ENCODE peak calls at places on chromosome 12, in nine cellular contexts. R, W, E, Q, K, C, Y, S and U are unnamed samples.

GRCh38 chr12:112183141-112183581 is 57.8 kb downstream of the TRAFD1 start:
- DNase-seq in R (no peak), W (peak), E (no peak), Q (no peak), K (no peak), C (peak), Y (peak), S (peak), U (peak)

GRCh38 chr12:76690916-76691700 is 72.8 kb upstream of the ZDHHC17 start:
- DNase-seq in R (no peak), W (no peak), E (no peak), Q (no peak), K (no peak), C (no peak), Y (peak), S (no peak), U (no peak)

GRCh38 chr12:127998936-127999467 is 268.0 kb upstream of the TMEM132C start:
- DNase-seq in R (no peak), W (peak), E (no peak), Q (no peak), K (no peak), C (no peak), Y (peak), S (no peak), U (no peak)

GRCh38 chr12:67648306-67649164 is at the start of gene DYRK2:
- DNase-seq in R (peak), W (peak), E (peak), Q (peak), K (peak), C (peak), Y (peak), S (peak), U (peak)

GRCh38 chr12:88334271-88334670 is 192.2 kb downstream of the TMTC3 start:
- DNase-seq in R (no peak), W (peak), E (no peak), Q (no peak), K (no peak), C (no peak), Y (peak), S (peak), U (peak)

GRCh38 chr12:2172040-2172439 is 119.3 kb downstream of the CACNA1C start:
- DNase-seq in R (no peak), W (no peak), E (no peak), Q (no peak), K (no peak), C (no peak), Y (no peak), S (no peak), U (no peak)

GRCh38 chr12:124938606-124939427 is 24.4 kb upstream of the UBC start:
- DNase-seq in R (peak), W (peak), E (peak), Q (no peak), K (no peak), C (peak), Y (peak), S (peak), U (peak)

GRCh38 chr12:3294481-3294911 is 196.5 kb upstream of the PRMT8 start:
- DNase-seq in R (no peak), W (no peak), E (no peak), Q (no peak), K (no peak), C (no peak), Y (no peak), S (peak), U (no peak)

GRCh38 chr12:132319991-132320570 is 9.3 kb downstream of the GALNT9 start:
- DNase-seq in R (no peak), W (no peak), E (no peak), Q (no peak), K (no peak), C (no peak), Y (no peak), S (no peak), U (no peak)

GRCh38 chr12:15563683-15564082 is 225.5 kb downstream of the EPS8 start:
- DNase-seq in R (no peak), W (peak), E (no peak), Q (no peak), K (no peak), C (no peak), Y (peak), S (peak), U (peak)

GRCh38 chr12:39341179-39341578 is 101.7 kb downstream of the KIF21A start:
- DNase-seq in R (no peak), W (no peak), E (no peak), Q (no peak), K (no peak), C (no peak), Y (peak), S (no peak), U (no peak)

GRCh38 chr12:101697197-101697929 is at the start of gene CHPT1:
- DNase-seq in R (no peak), W (peak), E (peak), Q (peak), K (peak), C (peak), Y (peak), S (peak), U (peak)

GRCh38 chr12:76399040-76399439 is 50.8 kb upstream of the BBS10 start:
- DNase-seq in R (no peak), W (no peak), E (no peak), Q (no peak), K (no peak), C (no peak), Y (peak), S (no peak), U (no peak)

GRCh38 chr12:64194333-64195149 is 27.6 kb downstream of the KICS2 start:
- DNase-seq in R (no peak), W (peak), E (no peak), Q (no peak), K (no peak), C (no peak), Y (no peak), S (peak), U (no peak)

GRCh38 chr12:72738811-72739210 is 466.6 kb downstream of the TRHDE start:
- DNase-seq in R (no peak), W (no peak), E (no peak), Q (no peak), K (no peak), C (no peak), Y (no peak), S (no peak), U (no peak)

GRCh38 chr12:59055204-59055839 is 135.0 kb upstream of the LRIG3 start:
- DNase-seq in R (peak), W (peak), E (no peak), Q (no peak), K (peak), C (no peak), Y (peak), S (peak), U (peak)

GRCh38 chr12:119687879-119688278 is 19.9 kb downstream of the PRKAB1 start:
- DNase-seq in R (no peak), W (no peak), E (no peak), Q (no peak), K (no peak), C (no peak), Y (no peak), S (no peak), U (no peak)